ENCODE peak calls at places on chromosome 22, in five cellular contexts. K is body of pancreas; J is right cardiac atrium; D is tibial artery; P is naive thymus-derived CD4-positive, alpha-beta T cell. L is an unnamed sample.

GRCh38 chr22:42645341-42645937 is 3.8 kb downstream of the CYB5R3 start:
- DNase-seq in K (no peak), J (no peak), D (no peak), P (no peak), L (no peak)

GRCh38 chr22:25193130-25193529 is 6.5 kb upstream of the CRYBB3 start:
- DNase-seq in K (no peak), J (no peak), D (no peak), P (no peak), L (no peak)

GRCh38 chr22:49760630-49761571 is 66.8 kb downstream of the BRD1 start:
- DNase-seq in K (no peak), J (no peak), D (peak; percentile 47), P (no peak), L (no peak)

GRCh38 chr22:45917146-45917545 is 59.8 kb downstream of the WNT7B start:
- DNase-seq in K (peak; percentile 63), J (no peak), D (no peak), P (no peak), L (peak; percentile 24)

GRCh38 chr22:48679656-48680555 is 1147.8 kb downstream of the BRD1 start:
- DNase-seq in K (no peak), J (no peak), D (no peak), P (no peak), L (no peak)

GRCh38 chr22:42803454-42803853 is 53.6 kb downstream of the ARFGAP3 start:
- DNase-seq in K (peak; percentile 62), J (no peak), D (peak; percentile 60), P (no peak), L (no peak)

GRCh38 chr22:21712751-21713427 is 22.7 kb downstream of the YPEL1 start:
- DNase-seq in K (peak; percentile 80), J (peak; percentile 64), D (peak; percentile 80), P (peak; percentile 26), L (peak; percentile 63)

GRCh38 chr22:37498289-37498909 is 12.2 kb upstream of the MFNG start:
- DNase-seq in K (peak; percentile 69), J (no peak), D (no peak), P (peak; percentile 51), L (no peak)

GRCh38 chr22:39150848-39151215 is 1.6 kb downstream of the CBX7 start:
- DNase-seq in K (no peak), J (no peak), D (no peak), P (no peak), L (no peak)

GRCh38 chr22:30044369-30044768 is 35.9 kb upstream of the HORMAD2 start:
- DNase-seq in K (peak; percentile 49), J (no peak), D (no peak), P (no peak), L (no peak)

GRCh38 chr22:28345304-28345703 is 334.3 kb downstream of the TTC28 start:
- DNase-seq in K (peak; percentile 7), J (no peak), D (no peak), P (no peak), L (peak; percentile 9)

GRCh38 chr22:37091986-37092385 is 17.5 kb downstream of the TMPRSS6 start:
- DNase-seq in K (no peak), J (no peak), D (no peak), P (no peak), L (no peak)

GRCh38 chr22:19674129-19674928 is 40.0 kb upstream of the SEPTIN5 start:
- DNase-seq in K (no peak), J (no peak), D (no peak), P (no peak), L (no peak)

GRCh38 chr22:38412435-38413084 is 42.4 kb downstream of the KCNJ4 start:
- DNase-seq in K (peak; percentile 32), J (no peak), D (peak; percentile 58), P (peak; percentile 42), L (no peak)

GRCh38 chr22:40040927-40041326 is 46.2 kb downstream of the FAM83F start:
- DNase-seq in K (peak; percentile 49), J (no peak), D (no peak), P (no peak), L (no peak)

GRCh38 chr22:31818481-31819392 is 64.9 kb downstream of the DEPDC5 start:
- DNase-seq in K (no peak), J (no peak), D (no peak), P (no peak), L (no peak)

GRCh38 chr22:40200795-40201194 is 23.1 kb downstream of the TNRC6B start:
- DNase-seq in K (no peak), J (no peak), D (no peak), P (no peak), L (no peak)

GRCh38 chr22:25219948-25220442 is 556 bp downstream of the CRYBB2 start:
- DNase-seq in K (no peak), J (no peak), D (no peak), P (no peak), L (no peak)

GRCh38 chr22:23677701-23677995 is 13.2 kb upstream of the RGL4 start:
- DNase-seq in K (no peak), J (no peak), D (no peak), P (no peak), L (no peak)
- H3K4me3 ChIP-seq in K (no peak overlapping the region), J (no peak overlapping the region), D (no peak overlapping the region), P (no peak overlapping the region), L (no peak overlapping the region)

DNA sequence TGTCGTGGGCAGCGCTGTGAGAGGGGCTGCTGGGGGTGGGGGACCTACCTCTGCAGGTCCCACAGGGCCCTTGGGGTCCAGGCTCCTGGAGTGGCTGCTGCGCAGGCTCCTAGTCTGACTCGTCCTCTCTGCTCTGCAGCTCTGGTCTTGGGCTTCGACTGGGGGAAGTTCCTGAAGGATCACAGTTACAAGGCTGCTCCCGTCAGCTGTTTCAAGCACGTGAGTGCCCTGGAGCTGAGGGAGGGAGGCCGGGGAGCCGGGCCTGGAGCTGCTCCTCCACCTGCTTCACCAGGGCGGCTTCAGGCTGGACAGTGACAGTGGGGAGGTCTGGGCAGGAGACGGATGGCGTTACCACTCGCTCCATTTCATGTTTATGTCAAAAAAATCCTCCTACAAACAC is 11.9 kb downstream of the L3MBTL2 start:
- DNase-seq in K (no peak), J (no peak), D (no peak), P (no peak), L (no peak)
- H3K4me1 ChIP-seq in K (no peaks in the 10 kb centered on the region), J (no peaks in the 10 kb centered on the region), D (no peaks in the 10 kb centered on the region), P (peaks cover 4% of the 10 kb centered on the region), L (no peaks in the 10 kb centered on the region)

GRCh38 chr22:35749808-35750207 is 32.1 kb downstream of the APOL5 start:
- DNase-seq in K (no peak), J (no peak), D (no peak), P (no peak), L (no peak)
- H3K27me3 ChIP-seq in K (no peaks in the 10 kb centered on the region), J (no peaks in the 10 kb centered on the region), D (no peaks in the 10 kb centered on the region), P (no peaks in the 10 kb centered on the region), L (no peaks in the 10 kb centered on the region)

GRCh38 chr22:41238570-41239442 is 1.9 kb downstream of the CHADL start:
- DNase-seq in K (no peak), J (no peak), D (no peak), P (no peak), L (no peak)
- H3K4me3 ChIP-seq in K (no peak overlapping the region), J (no peak overlapping the region), D (peak overlapping the region; percentile 60), P (no peak overlapping the region), L (no peak overlapping the region)

L was measured in prostate gland.